ENCODE peak calls at places on chromosome X, in five cellular contexts. S is epithelial cell of esophagus, U is lung, N is lower leg skin, Y is OCI-LY7. E is an unnamed sample.

GRCh38 chrX:72461288-72461687 is 111.4 kb downstream of the HDAC8 start:
- DNase-seq in S (no peak), U (no peak), N (no peak), Y (no peak), E (no peak)

GRCh38 chrX:46837543-46838481 is 969 bp downstream of the RP2 start:
- DNase-seq in S (peak), U (no peak), N (no peak), Y (peak), E (no peak)

GRCh38 chrX:154373340-154374306 is 811 bp downstream of the FLNA start:
- DNase-seq in S (peak), U (peak), N (peak), Y (no peak), E (peak)

GRCh38 chrX:76127341-76127740 is 45.5 kb upstream of the PBDC1 start:
- DNase-seq in S (no peak), U (no peak), N (no peak), Y (peak), E (no peak)

GRCh38 chrX:54807524-54808108 is at the start of gene MAGED2:
- DNase-seq in S (no peak), U (no peak), N (peak), Y (no peak), E (no peak)

GRCh38 chrX:75210602-75211001 is 54.5 kb upstream of the ABCB7 start:
- DNase-seq in S (no peak), U (no peak), N (no peak), Y (no peak), E (no peak)

GRCh38 chrX:15127010-15127409 is 142.9 kb downstream of the ASB9 start:
- DNase-seq in S (no peak), U (no peak), N (no peak), Y (no peak), E (no peak)

GRCh38 chrX:30941898-30942297 is 52.8 kb upstream of the TAB3 start:
- DNase-seq in S (peak), U (no peak), N (no peak), Y (no peak), E (no peak)

GRCh38 chrX:15781964-15782711 is 8.1 kb upstream of the ZRSR2 start:
- DNase-seq in S (no peak), U (no peak), N (no peak), Y (peak), E (no peak)

GRCh38 chrX:56811599-56811998 is 82.6 kb downstream of the NBDY start:
- DNase-seq in S (no peak), U (no peak), N (no peak), Y (no peak), E (no peak)

DNA sequence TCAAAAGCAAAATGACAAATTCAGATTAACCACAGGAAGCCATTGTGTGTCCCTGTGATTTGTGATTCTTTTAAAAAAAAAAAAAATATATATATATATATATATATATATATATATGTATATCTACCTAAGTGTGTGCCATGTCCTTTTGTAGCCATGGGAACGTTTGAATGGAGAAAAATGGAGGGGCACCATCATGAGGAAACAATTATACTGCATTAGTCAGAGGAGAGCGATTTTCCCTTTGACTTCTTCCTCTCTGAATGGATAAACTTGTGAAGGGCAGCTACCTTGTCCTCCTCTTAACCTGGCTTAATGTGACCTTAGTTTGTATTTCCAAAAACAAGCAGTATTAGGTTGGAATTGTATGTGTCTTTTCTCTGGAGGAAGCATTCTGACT is 23.3 kb upstream of the CBLL2 start:
- DNase-seq in S (no peak), U (no peak), N (no peak), Y (no peak), E (no peak)
- TF ChIP-seq CTCF in S (no peak), U (no peak), N (no peak), Y (no peak), E (no peak)

DNA sequence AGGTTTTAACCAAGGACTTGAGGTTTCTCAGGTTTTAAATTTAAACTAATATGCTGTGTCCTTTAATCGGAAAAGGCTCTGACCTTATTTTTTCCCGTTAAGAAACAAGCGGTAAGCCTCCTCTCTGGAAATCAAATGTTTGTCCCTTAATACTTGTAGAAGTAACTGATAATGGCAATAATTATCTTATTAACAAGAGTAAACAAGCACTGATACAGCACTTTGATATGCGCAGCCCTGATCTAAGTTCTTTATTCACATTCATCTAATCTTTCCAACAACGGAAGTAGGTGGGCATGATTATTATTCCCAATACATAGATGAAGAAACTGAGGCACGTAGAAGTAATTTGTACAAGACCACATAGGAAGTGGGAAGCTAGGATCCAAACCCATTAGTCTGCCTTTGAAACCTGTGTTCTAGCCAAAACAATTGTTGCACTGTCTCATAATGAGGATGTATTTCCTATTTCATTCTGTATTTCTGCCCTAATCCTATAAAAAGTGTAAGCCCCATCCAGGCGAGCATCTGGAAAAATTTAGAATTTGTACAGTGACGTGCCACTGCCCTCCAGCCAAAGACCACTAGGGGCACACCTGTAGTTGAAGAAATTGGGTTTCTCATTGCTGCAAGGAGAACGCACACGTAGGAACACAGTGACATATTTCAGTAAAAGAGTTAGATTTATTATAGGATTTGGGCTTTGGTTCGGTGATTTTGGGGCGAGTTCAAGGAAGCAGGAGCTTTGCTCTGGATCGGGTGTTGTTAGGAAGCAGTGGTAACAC is 605 bp downstream of the CXorf58 start:
- DNase-seq in S (no peak), U (no peak), N (no peak), Y (peak), E (no peak)
- TF ChIP-seq CTCF in S (no peak), U (no peak), N (no peak), Y (peak), E (no peak)

GRCh38 chrX:146454363-146454762 is 355.2 kb upstream of the CXorf51B start:
- DNase-seq in S (no peak), U (no peak), N (no peak), Y (no peak), E (no peak)

GRCh38 chrX:146456058-146456457 is 353.5 kb upstream of the CXorf51B start:
- DNase-seq in S (no peak), U (no peak), N (no peak), Y (no peak), E (no peak)
- TF ChIP-seq CTCF in S (no peak), U (no peak), N (no peak), Y (no peak), E (no peak)

GRCh38 chrX:21766101-21766500 is 8.2 kb upstream of the SMPX start:
- DNase-seq in S (peak), U (no peak), N (no peak), Y (no peak), E (no peak)

GRCh38 chrX:21770631-21771321 is 12.9 kb upstream of the SMPX start:
- DNase-seq in S (peak), U (no peak), N (no peak), Y (no peak), E (peak)
- TF ChIP-seq CTCF in S (no peak), U (no peak), N (no peak), Y (peak), E (no peak)

GRCh38 chrX:112368371-112368770 is 285.8 kb upstream of the TRPC5 start:
- DNase-seq in S (no peak), U (no peak), N (no peak), Y (no peak), E (no peak)
- TF ChIP-seq CTCF in S (no peak), U (no peak), N (no peak), Y (peak), E (no peak)